ENCODE peak calls at places on chromosomes 1 and 21, in ten cellular contexts. E is NCI-H774; A is activated gamma-delta T cell treated with anti-CD3 and anti-CD28 coated beads, Interleukin-2, amount 50 U/mL, for 16 hours; Y is neural crest cell; P is NCI-H1092; T is stromal cell of bone marrow; V is A172; K is HFF-Myc; L is hippocampal formation; O is adrenal gland. Q is an unnamed sample.

GRCh38 chr1:245715291-245715701 is 560.5 kb downstream of the KIF26B start:
- DNase-seq in E (no peak), A (no peak), Y (no peak), P (no peak), T (no peak), V (peak), K (no peak), L (no peak), O (no peak), Q (no peak)

GRCh38 chr21:33265664-33266049 is 510 bp upstream of the IL10RB start:
- DNase-seq in E (no peak), A (no peak), Y (no peak), P (no peak), T (no peak), V (no peak), K (no peak), L (peak), O (peak), Q (no peak)

GRCh38 chr21:46191257-46191685 is 7.0 kb upstream of the SPATC1L start:
- DNase-seq in E (no peak), A (no peak), Y (no peak), P (no peak), T (peak), V (peak), K (no peak), L (no peak), O (peak), Q (no peak)

GRCh38 chr1:89607888-89608626 is 24.9 kb upstream of the LRRC8C start:
- DNase-seq in E (no peak), A (peak), Y (no peak), P (no peak), T (no peak), V (no peak), K (no peak), L (no peak), O (peak), Q (no peak)

GRCh38 chr1:43419627-43420425 is 30.1 kb downstream of the SZT2 start:
- DNase-seq in E (no peak), A (no peak), Y (no peak), P (no peak), T (no peak), V (no peak), K (no peak), L (no peak), O (no peak), Q (no peak)

GRCh38 chr1:94207695-94208094 is 29.7 kb downstream of the ARHGAP29 start:
- DNase-seq in E (no peak), A (no peak), Y (no peak), P (no peak), T (no peak), V (no peak), K (no peak), L (no peak), O (no peak), Q (no peak)

GRCh38 chr21:14306143-14306907 is 76.6 kb downstream of the HSPA13 start:
- DNase-seq in E (no peak), A (no peak), Y (no peak), P (no peak), T (no peak), V (peak), K (no peak), L (peak), O (no peak), Q (no peak)

GRCh38 chr1:2257245-2257627 is 29.1 kb downstream of the SKI start:
- DNase-seq in E (no peak), A (no peak), Y (no peak), P (no peak), T (peak), V (no peak), K (no peak), L (peak), O (no peak), Q (peak)

GRCh38 chr1:115098979-115099692 is 9.8 kb upstream of the TSPAN2 start:
- DNase-seq in E (peak), A (peak), Y (no peak), P (no peak), T (peak), V (peak), K (no peak), L (no peak), O (no peak), Q (no peak)

GRCh38 chr1:41578712-41579335 is 94.3 kb upstream of the EDN2 start:
- DNase-seq in E (no peak), A (no peak), Y (no peak), P (no peak), T (no peak), V (peak), K (no peak), L (no peak), O (no peak), Q (no peak)

GRCh38 chr1:13901041-13901440 is 201.1 kb downstream of the PRDM2 start:
- DNase-seq in E (no peak), A (no peak), Y (no peak), P (peak), T (no peak), V (no peak), K (no peak), L (no peak), O (no peak), Q (no peak)

GRCh38 chr1:156444407-156445001 is 56.1 kb downstream of the MEF2D start:
- DNase-seq in E (no peak), A (no peak), Y (peak), P (no peak), T (no peak), V (peak), K (no peak), L (peak), O (no peak), Q (no peak)

GRCh38 chr1:27891196-27891889 is 19.0 kb downstream of the THEMIS2 start:
- DNase-seq in E (no peak), A (no peak), Y (no peak), P (no peak), T (no peak), V (no peak), K (no peak), L (no peak), O (no peak), Q (no peak)

GRCh38 chr1:87226341-87226760 is 102.3 kb upstream of the LMO4 start:
- DNase-seq in E (no peak), A (no peak), Y (no peak), P (no peak), T (peak), V (peak), K (peak), L (no peak), O (peak), Q (no peak)

GRCh38 chr1:219149185-219149584 is 24.5 kb upstream of the LYPLAL1 start:
- DNase-seq in E (no peak), A (no peak), Y (no peak), P (no peak), T (no peak), V (no peak), K (no peak), L (no peak), O (no peak), Q (no peak)

GRCh38 chr1:119453021-119453420 is 38.1 kb downstream of the HSD3B2 start:
- DNase-seq in E (no peak), A (no peak), Y (no peak), P (no peak), T (peak), V (peak), K (peak), L (no peak), O (peak), Q (no peak)

GRCh38 chr21:45033791-45034555 is 40.4 kb upstream of the ADARB1 start:
- DNase-seq in E (no peak), A (no peak), Y (no peak), P (no peak), T (peak), V (no peak), K (no peak), L (no peak), O (no peak), Q (no peak)

GRCh38 chr1:38953433-38953860 is 11.8 kb upstream of the RHBDL2 start:
- DNase-seq in E (no peak), A (no peak), Y (no peak), P (no peak), T (no peak), V (peak), K (no peak), L (no peak), O (no peak), Q (no peak)

GRCh38 chr1:2098839-2099785 is 48.9 kb downstream of the PRKCZ start:
- DNase-seq in E (no peak), A (no peak), Y (no peak), P (no peak), T (no peak), V (no peak), K (no peak), L (peak), O (no peak), Q (peak)

GRCh38 chr1:16204634-16205332 is 7.7 kb downstream of the ARHGEF19 start:
- DNase-seq in E (no peak), A (no peak), Y (no peak), P (peak), T (no peak), V (no peak), K (no peak), L (no peak), O (no peak), Q (no peak)

GRCh38 chr1:203127672-203128611 is at the start of gene ADORA1:
- DNase-seq in E (no peak), A (no peak), Y (peak), P (peak), T (peak), V (peak), K (no peak), L (peak), O (peak), Q (peak)

GRCh38 chr1:9859252-9860014 is 35.7 kb upstream of the CLSTN1 start:
- DNase-seq in E (no peak), A (no peak), Y (no peak), P (no peak), T (no peak), V (no peak), K (no peak), L (no peak), O (no peak), Q (no peak)